ENCODE peak calls at places on chromosomes 4 and X, in seven cellular contexts. O is cerebellar cortex; K is stimulated activated CD4-positive, alpha-beta T cell treated with anti-CD3 and anti-CD28 coated beads, TNF-alpha, amount 100 ng/mL, for 48 hours; H is fibroblast of the aortic adventitia; V is H54; R is AG08395; B is GM20000. G is an unnamed sample.
A peak's percentile ranks its signal among the peaks of the same experiment; 100 is the strongest.

GRCh38 chrX:134551365-134552095 is 91.6 kb downstream of the HPRT1 start:
- DNase-seq in O (no peak), R (peak; percentile 33), B (no peak), H (peak; percentile 64), V (no peak), K (no peak), G (peak; percentile 61)

GRCh38 chr4:15702941-15703403 is at the start of gene BST1:
- DNase-seq in B (peak; percentile 64), H (peak; percentile 63), K (peak; percentile 20), O (no peak), R (peak; percentile 59), V (no peak), G (peak; percentile 43)

GRCh38 chr4:3416270-3416669 is 25.5 kb upstream of the HGFAC start:
- DNase-seq in B (no peak), H (no peak), K (no peak), O (no peak), R (no peak), V (no peak), G (no peak)

GRCh38 chrX:130174051-130174704 is 2.4 kb downstream of the RAB33A start:
- DNase-seq in O (peak; percentile 32), R (peak; percentile 82), V (peak; percentile 35), B (no peak), H (peak; percentile 91), K (no peak), G (peak; percentile 66)

GRCh38 chrX:44915361-44915868 is 42.4 kb downstream of the KDM6A start:
- DNase-seq in K (no peak), B (no peak), V (no peak), H (peak; percentile 46), R (no peak), O (no peak), G (no peak)

GRCh38 chr4:19961092-19961491 is 290.6 kb upstream of the SLIT2 start:
- DNase-seq in H (peak; percentile 78), B (no peak), K (no peak), R (peak; percentile 49), V (no peak), O (no peak), G (peak; percentile 69)

GRCh38 chr4:88286897-88287296 is 2.5 kb upstream of the PPM1K start:
- DNase-seq in O (no peak), K (no peak), B (no peak), R (no peak), V (no peak), H (peak; percentile 51), G (peak; percentile 39)

GRCh38 chrX:150506486-150506885 is 61.9 kb upstream of the MTM1 start:
- DNase-seq in K (no peak), B (no peak), V (no peak), R (no peak), O (no peak), H (no peak), G (no peak)

GRCh38 chr4:54225671-54226398 is 3.3 kb upstream of the PDGFRA start:
- DNase-seq in V (no peak), R (no peak), B (no peak), O (no peak), H (peak; percentile 59), K (no peak), G (peak; percentile 57)

G was measured in adipocyte.